ENCODE peak calls at places on chromosomes 16 and 17, in nine cellular contexts. One of them, this sample, is unnamed.

GRCh38 chr17:47172698-47173565 is 16.2 kb downstream of the CDC27 start:
- DNase-seq in AG10803: peak
- DNase-seq in AG09309: no peak
- DNase-seq in neural crest cell: no peak
- DNase-seq in CD8-positive, alpha-beta T cell: no peak
- DNase-seq in ascending aorta: no peak
- DNase-seq in fibroblast of lung: no peak
- DNase-seq in MM.1S: no peak
- DNase-seq in osteocyte: no peak
- DNase-seq in this sample: no peak

GRCh38 chr17:69608808-69609494 is 194.5 kb downstream of the MAP2K6 start:
- DNase-seq in neural crest cell: no peak
- DNase-seq in MM.1S: no peak
- DNase-seq in AG10803: peak
- DNase-seq in ascending aorta: peak
- DNase-seq in CD8-positive, alpha-beta T cell: no peak
- DNase-seq in AG09309: peak
- DNase-seq in osteocyte: no peak
- DNase-seq in fibroblast of lung: peak
- DNase-seq in this sample: no peak

GRCh38 chr17:33520404-33521032 is 227.4 kb upstream of the ASIC2 start:
- DNase-seq in AG10803: peak
- DNase-seq in CD8-positive, alpha-beta T cell: peak
- DNase-seq in fibroblast of lung: peak
- DNase-seq in osteocyte: no peak
- DNase-seq in AG09309: no peak
- DNase-seq in MM.1S: peak
- DNase-seq in ascending aorta: no peak
- DNase-seq in neural crest cell: peak
- DNase-seq in this sample: peak

GRCh38 chr16:66266436-66267286 is 99.8 kb upstream of the CDH5 start:
- DNase-seq in osteocyte: peak
- DNase-seq in neural crest cell: no peak
- DNase-seq in AG09309: no peak
- DNase-seq in fibroblast of lung: peak
- DNase-seq in ascending aorta: no peak
- DNase-seq in MM.1S: no peak
- DNase-seq in CD8-positive, alpha-beta T cell: no peak
- DNase-seq in AG10803: peak
- DNase-seq in this sample: no peak

GRCh38 chr16:89383095-89384003 is 107.0 kb downstream of the ANKRD11 start:
- DNase-seq in AG09309: no peak
- DNase-seq in fibroblast of lung: no peak
- DNase-seq in osteocyte: no peak
- DNase-seq in CD8-positive, alpha-beta T cell: no peak
- DNase-seq in MM.1S: no peak
- DNase-seq in ascending aorta: no peak
- DNase-seq in neural crest cell: no peak
- DNase-seq in AG10803: no peak
- DNase-seq in this sample: no peak

GRCh38 chr17:74296548-74296936 is 22.5 kb downstream of the DNAI2 start:
- DNase-seq in AG09309: peak
- DNase-seq in neural crest cell: peak
- DNase-seq in fibroblast of lung: peak
- DNase-seq in ascending aorta: no peak
- DNase-seq in MM.1S: peak
- DNase-seq in AG10803: peak
- DNase-seq in osteocyte: no peak
- DNase-seq in CD8-positive, alpha-beta T cell: no peak
- DNase-seq in this sample: peak

GRCh38 chr17:32518856-32519768 is 32.3 kb downstream of the CDK5R1 start:
- DNase-seq in AG09309: no peak
- DNase-seq in fibroblast of lung: peak
- DNase-seq in CD8-positive, alpha-beta T cell: peak
- DNase-seq in ascending aorta: no peak
- DNase-seq in AG10803: peak
- DNase-seq in neural crest cell: peak
- DNase-seq in MM.1S: no peak
- DNase-seq in osteocyte: no peak
- DNase-seq in this sample: peak

GRCh38 chr17:80105762-80106161 is 4.4 kb downstream of the GAA start:
- DNase-seq in fibroblast of lung: peak
- DNase-seq in MM.1S: no peak
- DNase-seq in ascending aorta: no peak
- DNase-seq in CD8-positive, alpha-beta T cell: no peak
- DNase-seq in AG09309: no peak
- DNase-seq in osteocyte: no peak
- DNase-seq in AG10803: peak
- DNase-seq in neural crest cell: no peak
- DNase-seq in this sample: no peak

GRCh38 chr17:21124096-21124495 is 2.7 kb upstream of the DHRS7B start:
- DNase-seq in neural crest cell: no peak
- DNase-seq in CD8-positive, alpha-beta T cell: no peak
- DNase-seq in MM.1S: no peak
- DNase-seq in AG10803: no peak
- DNase-seq in AG09309: no peak
- DNase-seq in ascending aorta: no peak
- DNase-seq in fibroblast of lung: no peak
- DNase-seq in osteocyte: no peak
- DNase-seq in this sample: peak

GRCh38 chr17:10171057-10171456 is 27.3 kb downstream of the GAS7 start:
- DNase-seq in CD8-positive, alpha-beta T cell: no peak
- DNase-seq in neural crest cell: no peak
- DNase-seq in MM.1S: no peak
- DNase-seq in ascending aorta: no peak
- DNase-seq in osteocyte: no peak
- DNase-seq in fibroblast of lung: no peak
- DNase-seq in AG09309: no peak
- DNase-seq in AG10803: peak
- DNase-seq in this sample: no peak

GRCh38 chr17:28372945-28373274 is 1.4 kb downstream of the SARM1 start:
- DNase-seq in fibroblast of lung: no peak
- DNase-seq in neural crest cell: no peak
- DNase-seq in AG09309: no peak
- DNase-seq in AG10803: no peak
- DNase-seq in CD8-positive, alpha-beta T cell: no peak
- DNase-seq in MM.1S: no peak
- DNase-seq in osteocyte: no peak
- DNase-seq in ascending aorta: no peak
- DNase-seq in this sample: no peak

GRCh38 chr17:75855310-75856061 is at the start of gene WBP2:
- DNase-seq in AG09309: peak
- DNase-seq in osteocyte: peak
- DNase-seq in fibroblast of lung: peak
- DNase-seq in ascending aorta: peak
- DNase-seq in AG10803: peak
- DNase-seq in CD8-positive, alpha-beta T cell: peak
- DNase-seq in neural crest cell: peak
- DNase-seq in MM.1S: peak
- DNase-seq in this sample: peak

GRCh38 chr17:75853410-75853809 is 1.7 kb downstream of the WBP2 start:
- DNase-seq in AG10803: peak
- DNase-seq in MM.1S: no peak
- DNase-seq in AG09309: no peak
- DNase-seq in ascending aorta: no peak
- DNase-seq in fibroblast of lung: no peak
- DNase-seq in CD8-positive, alpha-beta T cell: no peak
- DNase-seq in neural crest cell: no peak
- DNase-seq in osteocyte: no peak
- DNase-seq in this sample: no peak

GRCh38 chr17:75854111-75854748 is 905 bp downstream of the WBP2 start:
- DNase-seq in CD8-positive, alpha-beta T cell: no peak
- DNase-seq in ascending aorta: peak
- DNase-seq in MM.1S: no peak
- DNase-seq in neural crest cell: no peak
- DNase-seq in osteocyte: no peak
- DNase-seq in fibroblast of lung: peak
- DNase-seq in AG09309: no peak
- DNase-seq in AG10803: peak
- DNase-seq in this sample: no peak

GRCh38 chr17:75854881-75855309 is 240 bp downstream of the WBP2 start:
- DNase-seq in AG09309: no peak
- DNase-seq in CD8-positive, alpha-beta T cell: no peak
- DNase-seq in MM.1S: no peak
- DNase-seq in AG10803: no peak
- DNase-seq in ascending aorta: no peak
- DNase-seq in neural crest cell: no peak
- DNase-seq in osteocyte: no peak
- DNase-seq in fibroblast of lung: no peak
- DNase-seq in this sample: no peak

DNA sequence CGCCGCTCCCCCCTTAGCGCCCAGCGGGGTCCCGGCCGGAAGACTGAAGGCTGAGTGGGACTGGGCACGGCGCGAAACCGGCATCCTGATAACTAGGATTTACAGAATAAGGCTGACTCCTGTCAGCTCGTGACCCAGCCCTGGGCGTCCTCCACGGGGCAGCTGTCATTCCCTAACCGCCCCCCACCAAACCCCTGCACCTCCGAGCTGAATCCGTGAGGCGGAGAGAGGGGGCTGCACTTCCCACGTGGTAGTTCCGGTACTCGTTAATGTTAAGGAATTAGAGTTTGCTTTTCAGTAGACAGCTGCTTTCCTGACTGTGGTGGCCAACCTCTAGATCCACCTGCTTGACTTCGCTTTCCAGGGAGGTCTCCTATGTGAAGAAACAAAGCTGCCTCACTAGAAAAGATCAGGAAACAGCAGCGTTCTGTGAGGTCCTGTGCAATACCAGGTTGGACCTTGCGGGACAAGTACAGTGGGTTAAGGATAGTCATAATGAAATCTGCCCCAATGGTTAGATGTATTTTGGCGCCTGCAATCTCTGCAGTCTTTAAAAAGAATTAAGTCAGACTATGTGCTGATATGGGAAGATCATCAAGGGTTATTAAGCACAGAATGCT is 1.0 kb upstream of the WBP2 start:
- DNase-seq in neural crest cell: peak
- DNase-seq in AG09309: no peak
- DNase-seq in MM.1S: peak
- DNase-seq in AG10803: no peak
- DNase-seq in CD8-positive, alpha-beta T cell: no peak
- DNase-seq in osteocyte: no peak
- DNase-seq in fibroblast of lung: no peak
- DNase-seq in ascending aorta: no peak
- DNase-seq in this sample: peak
- TF ChIP-seq CTCF in neural crest cell: no peak
- TF ChIP-seq CTCF in AG09309: peak
- TF ChIP-seq CTCF in MM.1S: peak
- TF ChIP-seq CTCF in AG10803: no peak
- TF ChIP-seq CTCF in CD8-positive, alpha-beta T cell: peak
- TF ChIP-seq CTCF in osteocyte: no peak
- TF ChIP-seq CTCF in fibroblast of lung: no peak
- TF ChIP-seq CTCF in ascending aorta: no peak
- TF ChIP-seq CTCF in this sample: no peak

GRCh38 chr17:67160791-67161190 is 84.2 kb downstream of the HELZ start:
- DNase-seq in fibroblast of lung: no peak
- DNase-seq in osteocyte: no peak
- DNase-seq in AG10803: no peak
- DNase-seq in MM.1S: no peak
- DNase-seq in ascending aorta: no peak
- DNase-seq in neural crest cell: no peak
- DNase-seq in CD8-positive, alpha-beta T cell: no peak
- DNase-seq in AG09309: no peak
- DNase-seq in this sample: no peak

GRCh38 chr17:67161573-67161972 is 83.4 kb downstream of the HELZ start:
- DNase-seq in AG10803: no peak
- DNase-seq in MM.1S: no peak
- DNase-seq in ascending aorta: no peak
- DNase-seq in fibroblast of lung: no peak
- DNase-seq in CD8-positive, alpha-beta T cell: no peak
- DNase-seq in osteocyte: no peak
- DNase-seq in neural crest cell: no peak
- DNase-seq in AG09309: no peak
- DNase-seq in this sample: no peak

GRCh38 chr17:67162771-67163170 is 82.2 kb downstream of the HELZ start:
- DNase-seq in CD8-positive, alpha-beta T cell: no peak
- DNase-seq in ascending aorta: no peak
- DNase-seq in AG09309: no peak
- DNase-seq in MM.1S: no peak
- DNase-seq in fibroblast of lung: no peak
- DNase-seq in osteocyte: no peak
- DNase-seq in AG10803: no peak
- DNase-seq in neural crest cell: no peak
- DNase-seq in this sample: no peak

GRCh38 chr17:67156269-67157199 is 88.5 kb downstream of the HELZ start:
- DNase-seq in neural crest cell: no peak
- DNase-seq in MM.1S: no peak
- DNase-seq in osteocyte: no peak
- DNase-seq in fibroblast of lung: no peak
- DNase-seq in AG09309: no peak
- DNase-seq in AG10803: no peak
- DNase-seq in ascending aorta: no peak
- DNase-seq in CD8-positive, alpha-beta T cell: no peak
- DNase-seq in this sample: no peak

GRCh38 chr17:67157732-67158639 is 87.0 kb downstream of the HELZ start:
- DNase-seq in AG10803: peak
- DNase-seq in osteocyte: no peak
- DNase-seq in AG09309: no peak
- DNase-seq in ascending aorta: no peak
- DNase-seq in CD8-positive, alpha-beta T cell: no peak
- DNase-seq in neural crest cell: no peak
- DNase-seq in fibroblast of lung: peak
- DNase-seq in MM.1S: no peak
- DNase-seq in this sample: peak
- TF ChIP-seq CTCF in AG10803: peak
- TF ChIP-seq CTCF in osteocyte: peak
- TF ChIP-seq CTCF in AG09309: peak
- TF ChIP-seq CTCF in ascending aorta: no peak
- TF ChIP-seq CTCF in CD8-positive, alpha-beta T cell: no peak
- TF ChIP-seq CTCF in neural crest cell: peak
- TF ChIP-seq CTCF in fibroblast of lung: peak
- TF ChIP-seq CTCF in MM.1S: peak
- TF ChIP-seq CTCF in this sample: no peak

DNA sequence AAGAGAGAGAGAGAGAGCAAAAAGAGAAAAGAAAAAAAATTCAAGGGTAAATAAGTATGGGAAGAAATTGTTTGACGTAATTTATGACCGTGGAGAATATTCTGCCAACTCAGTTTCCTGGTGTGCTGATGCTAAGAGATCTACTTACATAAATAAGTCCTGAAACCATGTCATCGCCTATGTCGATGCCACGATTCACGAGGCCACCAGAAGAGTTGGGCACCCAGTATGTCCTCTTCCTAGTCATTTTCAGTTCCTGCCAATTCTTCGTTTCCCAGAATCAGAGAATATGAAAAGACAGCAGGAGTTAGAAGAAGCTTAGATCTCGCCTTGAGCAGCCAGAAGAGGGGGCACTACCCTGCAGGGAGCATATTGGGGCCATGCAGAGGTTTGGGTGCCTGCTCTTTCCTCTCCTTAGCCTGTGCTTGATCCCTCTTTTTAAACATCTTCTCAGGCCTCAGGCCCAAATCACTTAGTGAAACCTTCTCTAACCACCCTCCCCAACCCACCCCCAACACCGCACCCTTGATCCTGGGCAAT is 12.4 kb upstream of the LONP2 start:
- DNase-seq in AG09309: no peak
- DNase-seq in osteocyte: no peak
- DNase-seq in fibroblast of lung: peak
- DNase-seq in ascending aorta: no peak
- DNase-seq in MM.1S: peak
- DNase-seq in CD8-positive, alpha-beta T cell: no peak
- DNase-seq in AG10803: peak
- DNase-seq in neural crest cell: peak
- DNase-seq in this sample: peak
- TF ChIP-seq CTCF in AG09309: peak
- TF ChIP-seq CTCF in osteocyte: peak
- TF ChIP-seq CTCF in fibroblast of lung: peak
- TF ChIP-seq CTCF in ascending aorta: no peak
- TF ChIP-seq CTCF in MM.1S: peak
- TF ChIP-seq CTCF in CD8-positive, alpha-beta T cell: peak
- TF ChIP-seq CTCF in AG10803: peak
- TF ChIP-seq CTCF in neural crest cell: peak
- TF ChIP-seq CTCF in this sample: peak

GRCh38 chr16:30893082-30893743 is 664 bp downstream of the BCL7C start:
- DNase-seq in osteocyte: no peak
- DNase-seq in MM.1S: peak
- DNase-seq in ascending aorta: peak
- DNase-seq in neural crest cell: no peak
- DNase-seq in AG09309: no peak
- DNase-seq in AG10803: no peak
- DNase-seq in CD8-positive, alpha-beta T cell: no peak
- DNase-seq in fibroblast of lung: no peak
- DNase-seq in this sample: peak
- TF ChIP-seq CTCF in osteocyte: no peak
- TF ChIP-seq CTCF in MM.1S: no peak
- TF ChIP-seq CTCF in ascending aorta: no peak
- TF ChIP-seq CTCF in neural crest cell: no peak
- TF ChIP-seq CTCF in AG09309: no peak
- TF ChIP-seq CTCF in AG10803: no peak
- TF ChIP-seq CTCF in CD8-positive, alpha-beta T cell: no peak
- TF ChIP-seq CTCF in fibroblast of lung: no peak
- TF ChIP-seq CTCF in this sample: no peak

This sample was measured in GM12865.